ENCODE peak calls at places on chromosomes 11 and 22, in eight cellular contexts. C is psoas muscle, Q is WERI-Rb-1, W is lower lobe of right lung, Z is cardiac muscle cell, L is AG04450, U is Peyer's patch, H is HCT116. D is an unnamed sample. For H3K27me3, the result is how much of the 10 kb centered on the place peaks cover.

GRCh38 chr11:68206211-68206610 is 6.9 kb downstream of the KMT5B start:
- DNase-seq in C (no peak), Q (no peak), W (no peak), Z (peak), L (no peak), U (peak), H (peak), D (no peak)

GRCh38 chr11:27201454-27202302 is 161.1 kb downstream of the BBOX1 start:
- DNase-seq in C (peak), Q (peak), W (peak), Z (peak), L (no peak), U (peak), H (no peak), D (peak)

GRCh38 chr11:128180446-128181089 is 406.8 kb downstream of the ETS1 start:
- DNase-seq in C (no peak), Q (no peak), W (no peak), Z (peak), L (peak), U (no peak), H (no peak), D (no peak)

GRCh38 chr22:37045958-37046357 is 5.6 kb upstream of the KCTD17 start:
- DNase-seq in C (no peak), Q (no peak), W (no peak), Z (peak), L (peak), U (no peak), H (no peak), D (no peak)

GRCh38 chr11:1453611-1454386 is 32.8 kb downstream of the MOB2 start:
- DNase-seq in C (no peak), Q (peak), W (no peak), Z (no peak), L (no peak), U (no peak), H (no peak), D (no peak)

GRCh38 chr11:33687733-33688479 is 12.7 kb downstream of the C11orf91 start:
- DNase-seq in C (no peak), Q (peak), W (no peak), Z (peak), L (no peak), U (no peak), H (peak), D (peak)

GRCh38 chr22:22384267-22384666 is 124.3 kb downstream of the ZNF280B start:
- DNase-seq in C (no peak), Q (no peak), W (no peak), Z (no peak), L (no peak), U (no peak), H (no peak), D (no peak)

GRCh38 chr11:58394195-58394594 is 12.5 kb downstream of the OR5B3 start:
- DNase-seq in C (no peak), Q (no peak), W (no peak), Z (peak), L (peak), U (no peak), H (no peak), D (no peak)

GRCh38 chr11:11384829-11385228 is 31.8 kb upstream of the CSNK2A3 start:
- DNase-seq in C (no peak), Q (no peak), W (no peak), Z (no peak), L (no peak), U (no peak), H (no peak), D (no peak)

GRCh38 chr11:79055866-79056632 is 384.8 kb downstream of the TENM4 start:
- DNase-seq in C (no peak), Q (no peak), W (no peak), Z (peak), L (no peak), U (no peak), H (no peak), D (no peak)
- TF ChIP-seq CTCF in C (no peak), Q (no peak), W (no peak), Z (peak), L (no peak), U (no peak), H (no peak), D (no peak)

DNA sequence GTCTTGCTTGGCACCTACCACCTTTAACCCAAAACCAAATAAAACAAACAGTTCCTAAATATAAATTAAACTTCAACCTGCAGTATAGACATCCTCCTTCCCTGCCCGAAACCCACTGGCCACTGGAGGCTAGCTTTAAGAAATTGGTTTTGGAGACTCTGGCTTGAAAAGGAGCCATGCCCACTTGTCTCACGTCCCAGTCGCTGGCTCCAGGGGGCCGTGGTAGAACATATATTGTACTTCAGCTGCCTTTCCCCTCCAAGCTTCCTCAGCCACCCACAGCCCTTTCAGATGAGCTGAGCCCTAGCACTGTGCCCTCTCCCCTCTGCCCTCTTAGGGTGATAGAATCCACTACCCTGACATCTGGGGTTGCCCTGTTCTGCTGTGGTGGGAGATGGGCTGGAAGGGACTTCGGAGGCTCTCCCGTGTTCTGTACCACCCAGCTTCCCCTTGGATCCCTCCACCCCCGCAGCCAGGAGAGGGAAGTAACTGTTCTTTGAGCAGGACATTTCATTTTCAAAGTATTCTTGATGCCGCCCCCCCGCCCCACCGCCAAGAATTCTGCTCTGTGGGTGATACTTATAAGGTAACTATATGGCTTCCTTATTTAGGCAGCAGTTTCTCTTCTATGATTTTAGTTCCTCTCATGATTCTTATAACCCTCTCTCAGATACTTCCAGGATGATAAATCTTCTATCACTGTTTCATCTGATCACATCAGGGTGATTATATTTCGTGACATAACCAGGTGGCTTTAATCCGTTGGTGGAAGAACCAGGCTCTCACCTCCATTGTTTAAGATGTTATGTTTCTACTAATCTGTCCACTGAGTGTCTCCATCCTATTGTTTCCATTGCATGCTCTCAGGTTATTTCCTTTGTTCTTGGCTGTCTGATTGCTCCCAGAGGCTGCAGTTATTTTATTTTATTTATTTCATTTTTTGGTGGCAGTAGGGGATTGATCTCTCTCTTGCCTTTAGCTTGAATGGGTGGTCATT is 24.0 kb downstream of the ZBTB16 start:
- DNase-seq in C (peak), Q (no peak), W (no peak), Z (no peak), L (no peak), U (no peak), H (no peak), D (no peak)
- H3K27me3 ChIP-seq in C (under half), Q (under half), W (under half), Z (under half), L (under half), U (under half), H (under half), D (under half)

DNA sequence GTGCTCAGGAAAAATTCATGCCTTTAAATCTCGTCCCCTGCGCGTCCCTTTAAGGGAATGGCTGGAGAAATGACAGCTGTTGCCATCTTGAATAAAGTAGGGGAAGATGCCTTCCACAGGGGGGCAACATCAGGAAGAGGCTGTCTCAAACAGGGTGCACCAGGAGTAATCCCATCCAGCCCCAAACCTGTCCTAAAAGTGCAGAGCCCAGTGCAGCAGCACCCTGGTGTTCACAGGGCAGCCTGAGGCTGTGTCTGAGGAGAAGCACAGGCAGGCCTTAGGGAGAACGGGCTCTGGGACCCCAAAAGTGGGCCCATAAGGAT is 10.8 kb upstream of the C11orf96 start:
- DNase-seq in C (no peak), Q (no peak), W (no peak), Z (no peak), L (no peak), U (no peak), H (no peak), D (no peak)
- TF ChIP-seq CTCF in C (peak), Q (no peak), W (no peak), Z (no peak), L (peak), U (no peak), H (peak), D (no peak)

GRCh38 chr11:125376117-125376516 is 119.9 kb downstream of the FEZ1 start:
- DNase-seq in C (peak), Q (peak), W (no peak), Z (peak), L (no peak), U (no peak), H (no peak), D (no peak)

GRCh38 chr11:125373426-125374391 is 122.4 kb downstream of the FEZ1 start:
- DNase-seq in C (no peak), Q (no peak), W (no peak), Z (peak), L (no peak), U (no peak), H (no peak), D (no peak)

GRCh38 chr11:125376856-125377255 is 119.2 kb downstream of the FEZ1 start:
- DNase-seq in C (no peak), Q (no peak), W (no peak), Z (no peak), L (no peak), U (no peak), H (no peak), D (no peak)

GRCh38 chr11:125374398-125374797 is 121.7 kb downstream of the FEZ1 start:
- DNase-seq in C (no peak), Q (no peak), W (no peak), Z (no peak), L (no peak), U (no peak), H (no peak), D (no peak)

DNA sequence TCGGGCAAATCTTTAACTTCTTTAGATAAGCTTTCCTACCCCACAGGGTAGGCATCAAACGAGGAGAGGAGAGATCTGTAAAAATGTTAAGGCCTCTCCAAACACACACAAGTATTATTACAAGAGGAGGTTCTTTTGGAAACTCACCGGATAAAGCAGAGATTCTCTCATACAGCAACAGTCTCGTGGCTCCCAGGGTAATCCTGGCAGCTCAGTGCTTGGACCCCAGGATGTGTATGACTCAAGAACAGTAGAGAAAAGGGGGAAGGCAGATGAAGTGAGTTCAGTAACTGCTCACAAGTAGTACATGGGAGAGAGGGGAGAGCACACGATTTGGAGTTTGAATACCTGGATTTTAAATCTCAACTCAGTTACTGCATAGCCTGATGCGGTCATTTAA is 120.9 kb downstream of the FEZ1 start:
- DNase-seq in C (no peak), Q (no peak), W (no peak), Z (peak), L (no peak), U (no peak), H (no peak), D (no peak)
- H3K27me3 ChIP-seq in C (under half), Q (under half), W (under half), Z (under half), L (under half), U (under half), H (under half), D (under half)

GRCh38 chr11:114736806-114737205 is 58.5 kb downstream of the NXPE2 start:
- DNase-seq in C (no peak), Q (no peak), W (no peak), Z (no peak), L (no peak), U (no peak), H (no peak), D (no peak)

DNA sequence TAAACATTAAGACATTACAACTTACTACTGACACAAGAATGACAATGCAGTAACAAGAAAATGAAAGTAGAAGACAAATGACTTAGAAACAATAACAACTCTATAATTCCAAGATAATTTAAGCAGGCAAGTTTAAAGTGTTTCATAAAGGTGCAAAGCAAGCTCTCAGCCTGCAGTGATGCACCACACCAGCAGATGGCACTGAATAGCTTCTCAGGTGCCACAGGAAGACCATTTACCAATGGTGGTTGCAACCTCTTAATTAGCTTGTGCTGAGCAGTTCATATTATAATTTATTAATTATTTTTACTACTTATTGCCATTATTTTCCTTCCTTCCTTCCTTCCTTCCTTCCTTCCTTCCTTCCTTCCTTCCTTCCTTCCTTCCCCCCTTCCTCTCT is 60.6 kb downstream of the NXPE2 start:
- DNase-seq in C (peak), Q (peak), W (no peak), Z (peak), L (peak), U (no peak), H (peak), D (peak)
- TF ChIP-seq CTCF in C (peak), Q (peak), W (peak), Z (peak), L (peak), U (peak), H (peak), D (peak)

GRCh38 chr22:45448431-45448830 is 34.9 kb downstream of the RIBC2 start:
- DNase-seq in C (peak), Q (no peak), W (no peak), Z (peak), L (no peak), U (no peak), H (no peak), D (no peak)

GRCh38 chr22:45450931-45451651 is 37.6 kb downstream of the RIBC2 start:
- DNase-seq in C (peak), Q (no peak), W (no peak), Z (peak), L (peak), U (no peak), H (no peak), D (no peak)

GRCh38 chr22:45452565-45453449 is 39.3 kb downstream of the RIBC2 start:
- DNase-seq in C (peak), Q (no peak), W (no peak), Z (no peak), L (no peak), U (no peak), H (no peak), D (no peak)

GRCh38 chr22:45451988-45452387 is 38.5 kb downstream of the RIBC2 start:
- DNase-seq in C (peak), Q (no peak), W (no peak), Z (no peak), L (no peak), U (no peak), H (no peak), D (no peak)

DNA sequence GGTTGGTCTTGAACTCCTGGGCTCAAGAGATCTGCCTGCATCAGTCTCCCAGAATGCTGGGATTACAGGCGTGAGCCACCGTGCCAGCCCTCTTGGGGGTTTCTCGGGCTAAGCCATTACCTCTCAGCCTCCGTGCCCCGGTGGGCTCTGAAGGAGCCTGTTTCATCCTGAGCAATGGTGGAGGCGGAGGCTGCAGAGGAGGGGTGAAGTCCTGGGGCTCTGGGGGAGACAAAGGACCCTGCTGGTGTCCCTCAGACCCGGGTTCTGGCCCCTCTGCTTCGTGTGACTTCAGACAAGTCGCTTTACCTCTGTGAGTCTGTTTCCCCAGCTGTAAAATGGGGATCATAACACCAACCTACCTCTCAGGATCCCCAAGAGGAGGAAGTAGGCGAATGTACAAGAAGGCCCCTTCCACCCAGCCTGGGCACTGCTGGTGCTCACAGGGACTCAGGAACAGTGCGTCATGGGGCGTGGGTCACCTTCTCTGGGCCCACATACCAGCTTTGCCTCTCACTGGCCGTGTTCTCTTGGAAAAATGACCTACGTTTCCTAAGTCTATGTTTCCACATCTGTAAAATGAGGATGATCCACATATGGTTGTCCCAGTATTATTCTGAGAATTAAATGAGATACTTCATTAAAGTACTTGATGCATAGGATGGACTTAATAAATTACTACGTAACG is 36.8 kb downstream of the RIBC2 start:
- DNase-seq in C (peak), Q (no peak), W (no peak), Z (no peak), L (no peak), U (no peak), H (no peak), D (no peak)
- H3K27me3 ChIP-seq in C (under half), Q (under half), W (under half), Z (under half), L (under half), U (under half), H (under half), D (under half)

DNA sequence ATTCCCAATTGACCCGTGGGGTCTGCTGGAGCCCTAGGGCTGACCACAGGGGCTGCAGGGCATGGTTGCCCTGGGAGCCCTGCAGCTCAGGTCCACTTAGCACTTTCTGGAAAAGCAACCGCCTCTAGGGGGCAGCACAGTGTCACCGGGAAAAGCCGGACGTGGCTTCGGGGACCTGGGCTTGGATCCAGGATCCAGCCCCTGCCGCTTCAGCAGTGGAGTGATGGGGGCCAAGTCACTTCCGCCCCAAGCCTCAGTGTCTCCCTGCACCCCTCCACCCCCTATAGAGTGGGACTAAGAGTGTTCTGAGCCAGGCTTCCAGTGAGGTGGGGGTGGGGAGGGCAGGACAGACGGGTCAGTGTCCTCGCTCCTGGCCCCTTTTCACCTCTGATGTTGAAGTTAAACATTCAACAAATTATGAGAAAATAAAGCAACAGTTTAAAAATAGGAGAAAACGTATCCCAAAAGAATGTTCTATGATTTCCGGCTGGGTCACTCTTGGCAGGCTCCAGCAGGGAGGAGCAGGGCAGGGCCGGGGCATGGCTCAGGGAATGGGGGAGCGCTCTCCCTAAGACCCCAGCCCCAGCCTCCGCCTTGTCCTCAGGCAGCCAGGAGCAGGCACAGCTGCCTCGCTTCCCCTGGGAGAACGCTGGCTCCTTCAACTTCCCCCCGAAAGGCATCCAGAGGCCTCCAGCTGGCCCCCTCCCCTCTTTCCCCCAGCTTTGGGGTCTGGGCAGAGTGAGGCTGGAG is 96.5 kb upstream of the FGF3 start:
- DNase-seq in C (peak), Q (peak), W (peak), Z (peak), L (no peak), U (peak), H (peak), D (peak)
- TF ChIP-seq CTCF in C (peak), Q (peak), W (peak), Z (peak), L (peak), U (peak), H (peak), D (peak)

D was measured in BE2C.